ENCODE peak calls at places on chromosomes 13 and 19, in nine cellular contexts. C is RCC 7860; J is stimulated activated CD4-positive, alpha-beta T cell treated with anti-CD3 and anti-CD28 coated beads, Interleukin-12 subunit alpha, Interleukin-12 subunit beta, amount 100 ng/mL, for 4 hours; H is WTC11; T is GM12892; B is kidney glomerular epithelial cell; V is ovary; A is AG04449; N is T-cell. D is an unnamed sample.

GRCh38 chr13:18212873-18213272 is 968.8 kb downstream of the TUBA3C start:
- DNase-seq in N (no peak), V (no peak), T (no peak), B (no peak), A (no peak), C (no peak), J (no peak), H (no peak), D (peak)

GRCh38 chr13:102311901-102312300 is 89.9 kb downstream of the FGF14 start:
- DNase-seq in N (no peak), V (no peak), T (no peak), B (no peak), J (no peak), H (no peak), C (no peak), A (no peak), D (no peak)

GRCh38 chr19:11324079-11324661 is 15.3 kb downstream of the RAB3D start:
- DNase-seq in B (peak), C (peak), A (peak), H (no peak), J (no peak), V (peak), N (peak), T (no peak), D (peak)

GRCh38 chr19:11361037-11361770 is 6.0 kb downstream of the PLPPR2 start:
- DNase-seq in H (peak), B (no peak), J (no peak), V (no peak), N (no peak), A (no peak), C (no peak), T (no peak), D (no peak)

GRCh38 chr19:13588953-13589833 is 82.9 kb upstream of the CACNA1A start:
- DNase-seq in B (peak), N (peak), H (peak), T (peak), A (no peak), C (peak), J (peak), V (peak), D (peak)

GRCh38 chr13:47794963-47795362 is 206.1 kb downstream of the SUCLA2 start:
- DNase-seq in V (no peak), J (no peak), N (no peak), A (no peak), T (peak), H (no peak), C (no peak), B (peak), D (peak)

GRCh38 chr19:53076984-53077383 is 26.2 kb downstream of the ZNF160 start:
- DNase-seq in A (no peak), T (no peak), C (no peak), H (peak), J (no peak), N (no peak), B (no peak), V (peak), D (peak)

GRCh38 chr19:42175952-42176648 is 41.4 kb downstream of the DEDD2 start:
- DNase-seq in B (no peak), J (no peak), H (peak), C (no peak), N (no peak), T (no peak), A (no peak), V (no peak), D (peak)

GRCh38 chr19:30228113-30228725 is 144.0 kb upstream of the ZNF536 start:
- DNase-seq in B (no peak), N (no peak), T (no peak), C (no peak), A (no peak), H (peak), J (no peak), V (no peak), D (no peak)

GRCh38 chr19:13089139-13089856 is 13.4 kb downstream of the LYL1 start:
- DNase-seq in H (peak), V (no peak), B (no peak), A (no peak), N (no peak), J (no peak), T (peak), C (no peak), D (no peak)

GRCh38 chr13:48866204-48866603 is 109.5 kb upstream of the FNDC3A start:
- DNase-seq in J (no peak), V (no peak), C (no peak), T (no peak), H (no peak), A (no peak), B (no peak), N (no peak), D (peak)

GRCh38 chr19:2132731-2133490 is 18.5 kb downstream of the AP3D1 start:
- DNase-seq in A (no peak), B (no peak), H (no peak), V (no peak), T (no peak), J (no peak), C (no peak), N (no peak), D (no peak)

GRCh38 chr13:33799950-33800592 is 17.9 kb upstream of the RFC3 start:
- DNase-seq in V (no peak), A (peak), N (no peak), J (no peak), B (no peak), C (peak), T (no peak), H (no peak), D (peak)

GRCh38 chr19:41434450-41434849 is 5.3 kb downstream of the DMAC2 start:
- DNase-seq in V (no peak), A (no peak), B (no peak), T (no peak), H (no peak), C (no peak), N (no peak), J (no peak), D (no peak)

GRCh38 chr13:34064456-34065205 is 246.7 kb downstream of the RFC3 start:
- DNase-seq in N (no peak), C (no peak), T (no peak), V (no peak), A (no peak), J (no peak), B (no peak), H (no peak), D (no peak)

GRCh38 chr19:45564131-45564780 is 20.3 kb downstream of the OPA3 start:
- DNase-seq in C (no peak), J (no peak), V (no peak), N (no peak), H (peak), T (no peak), A (no peak), B (no peak), D (no peak)

GRCh38 chr19:21603431-21604153 is 98.2 kb downstream of the ZNF429 start:
- DNase-seq in V (no peak), H (no peak), C (no peak), N (no peak), A (no peak), B (no peak), T (no peak), J (no peak), D (peak)

GRCh38 chr19:43105496-43105895 is 23.0 kb upstream of the PSG2 start:
- DNase-seq in H (no peak), N (no peak), J (no peak), B (no peak), V (no peak), C (no peak), T (no peak), A (no peak), D (no peak)

GRCh38 chr19:55283548-55284393 is at the start of gene BRSK1:
- DNase-seq in N (no peak), T (no peak), J (peak), C (no peak), A (no peak), B (peak), V (no peak), H (peak), D (peak)

GRCh38 chr19:39411006-39411831 is 1.2 kb upstream of the PLEKHG2 start:
- DNase-seq in B (no peak), N (no peak), V (no peak), J (no peak), T (no peak), H (no peak), A (no peak), C (peak), D (peak)